ENCODE peak calls at places on chromosomes 6 and 20, in five cellular contexts. One of them, this sample, is unnamed.

GRCh38 chr20:998431-998830 is 3.7 kb downstream of the RSPO4 start:
- DNase-seq in fibroblast of lung: no peak
- DNase-seq in neural progenitor cell: no peak
- DNase-seq in DND-41: no peak
- DNase-seq in coronary artery: no peak
- DNase-seq in this sample: no peak

GRCh38 chr6:62891065-62891647 is 320.1 kb upstream of the FKBP1C start:
- DNase-seq in fibroblast of lung: no peak
- DNase-seq in neural progenitor cell: peak
- DNase-seq in DND-41: no peak
- DNase-seq in coronary artery: no peak
- DNase-seq in this sample: no peak

GRCh38 chr20:3753098-3753497 is 14.5 kb downstream of the ADISSP start:
- DNase-seq in fibroblast of lung: peak
- DNase-seq in neural progenitor cell: peak
- DNase-seq in DND-41: peak
- DNase-seq in coronary artery: no peak
- DNase-seq in this sample: peak

GRCh38 chr20:61951695-61952533 is 113.8 kb downstream of the TAF4 start:
- DNase-seq in fibroblast of lung: peak
- DNase-seq in neural progenitor cell: peak
- DNase-seq in DND-41: peak
- DNase-seq in coronary artery: no peak
- DNase-seq in this sample: no peak

GRCh38 chr6:41224800-41225199 is 3.3 kb upstream of the TREML4 start:
- DNase-seq in fibroblast of lung: no peak
- DNase-seq in neural progenitor cell: no peak
- DNase-seq in DND-41: no peak
- DNase-seq in coronary artery: no peak
- DNase-seq in this sample: no peak

GRCh38 chr6:106519460-106520394 is 109.6 kb downstream of the RTN4IP1 start:
- DNase-seq in fibroblast of lung: peak
- DNase-seq in neural progenitor cell: no peak
- DNase-seq in DND-41: peak
- DNase-seq in coronary artery: no peak
- DNase-seq in this sample: peak

GRCh38 chr6:16372029-16372776 is 133.8 kb downstream of the GMPR start:
- DNase-seq in fibroblast of lung: no peak
- DNase-seq in neural progenitor cell: no peak
- DNase-seq in DND-41: no peak
- DNase-seq in coronary artery: no peak
- DNase-seq in this sample: no peak

GRCh38 chr20:61865353-61865752 is 200.3 kb downstream of the TAF4 start:
- DNase-seq in fibroblast of lung: no peak
- DNase-seq in neural progenitor cell: no peak
- DNase-seq in DND-41: no peak
- DNase-seq in coronary artery: no peak
- DNase-seq in this sample: no peak

GRCh38 chr6:4973972-4974885 is 29.6 kb downstream of the RPP40 start:
- DNase-seq in fibroblast of lung: peak
- DNase-seq in neural progenitor cell: peak
- DNase-seq in DND-41: no peak
- DNase-seq in coronary artery: peak
- DNase-seq in this sample: peak

GRCh38 chr6:116370717-116371383 is at the start of gene DSE:
- DNase-seq in fibroblast of lung: peak
- DNase-seq in neural progenitor cell: peak
- DNase-seq in DND-41: peak
- DNase-seq in coronary artery: peak
- DNase-seq in this sample: peak

GRCh38 chr6:82878812-82879211 is 186.8 kb downstream of the UBE3D start:
- DNase-seq in fibroblast of lung: peak
- DNase-seq in neural progenitor cell: no peak
- DNase-seq in DND-41: no peak
- DNase-seq in coronary artery: no peak
- DNase-seq in this sample: peak

GRCh38 chr6:135995160-135995898 is 143.8 kb downstream of the PDE7B start:
- DNase-seq in fibroblast of lung: peak
- DNase-seq in neural progenitor cell: no peak
- DNase-seq in DND-41: no peak
- DNase-seq in coronary artery: no peak
- DNase-seq in this sample: peak

GRCh38 chr6:25169551-25170335 is 109.4 kb upstream of the CARMIL1 start:
- DNase-seq in fibroblast of lung: peak
- DNase-seq in neural progenitor cell: no peak
- DNase-seq in DND-41: no peak
- DNase-seq in coronary artery: no peak
- DNase-seq in this sample: peak

GRCh38 chr6:113068569-113068968 is 721.4 kb downstream of the RFPL4B start:
- DNase-seq in fibroblast of lung: no peak
- DNase-seq in neural progenitor cell: no peak
- DNase-seq in DND-41: no peak
- DNase-seq in coronary artery: no peak
- DNase-seq in this sample: no peak

GRCh38 chr6:151317206-151317994 is 74.0 kb downstream of the ZBTB2 start:
- DNase-seq in fibroblast of lung: peak
- DNase-seq in neural progenitor cell: no peak
- DNase-seq in DND-41: no peak
- DNase-seq in coronary artery: no peak
- DNase-seq in this sample: peak

GRCh38 chr6:158060447-158061360 is 79.0 kb downstream of the SYNJ2 start:
- DNase-seq in fibroblast of lung: peak
- DNase-seq in neural progenitor cell: no peak
- DNase-seq in DND-41: no peak
- DNase-seq in coronary artery: peak
- DNase-seq in this sample: peak

GRCh38 chr6:22095886-22096285 is 200.9 kb downstream of the PRL start:
- DNase-seq in fibroblast of lung: peak
- DNase-seq in neural progenitor cell: no peak
- DNase-seq in DND-41: no peak
- DNase-seq in coronary artery: no peak
- DNase-seq in this sample: no peak

GRCh38 chr20:4043801-4044200 is 28.4 kb upstream of the RNF24 start:
- DNase-seq in fibroblast of lung: no peak
- DNase-seq in neural progenitor cell: no peak
- DNase-seq in DND-41: no peak
- DNase-seq in coronary artery: no peak
- DNase-seq in this sample: no peak

GRCh38 chr6:149988550-149989336 is 25.0 kb downstream of the ULBP1 start:
- DNase-seq in fibroblast of lung: no peak
- DNase-seq in neural progenitor cell: no peak
- DNase-seq in DND-41: no peak
- DNase-seq in coronary artery: no peak
- DNase-seq in this sample: no peak

GRCh38 chr6:167247814-167248595 is 43.1 kb upstream of the UNC93A start:
- DNase-seq in fibroblast of lung: no peak
- DNase-seq in neural progenitor cell: no peak
- DNase-seq in DND-41: no peak
- DNase-seq in coronary artery: no peak
- DNase-seq in this sample: no peak

GRCh38 chr20:1299522-1299921 is 29.4 kb downstream of the SDCBP2 start:
- DNase-seq in fibroblast of lung: no peak
- DNase-seq in neural progenitor cell: peak
- DNase-seq in DND-41: peak
- DNase-seq in coronary artery: no peak
- DNase-seq in this sample: no peak

GRCh38 chr6:136920858-136921520 is 1.1 kb upstream of the SLC35D3 start:
- DNase-seq in fibroblast of lung: peak
- DNase-seq in neural progenitor cell: peak
- DNase-seq in DND-41: no peak
- DNase-seq in coronary artery: no peak
- DNase-seq in this sample: no peak

GRCh38 chr6:110357298-110357695 is 852 bp downstream of the METTL24 start:
- DNase-seq in fibroblast of lung: no peak
- DNase-seq in neural progenitor cell: no peak
- DNase-seq in DND-41: no peak
- DNase-seq in coronary artery: no peak
- DNase-seq in this sample: no peak

GRCh38 chr6:12355354-12355753 is 65.2 kb downstream of the EDN1 start:
- DNase-seq in fibroblast of lung: no peak
- DNase-seq in neural progenitor cell: no peak
- DNase-seq in DND-41: no peak
- DNase-seq in coronary artery: no peak
- DNase-seq in this sample: no peak

GRCh38 chr20:44324343-44324742 is 12.5 kb upstream of the R3HDML start:
- DNase-seq in fibroblast of lung: no peak
- DNase-seq in neural progenitor cell: peak
- DNase-seq in DND-41: no peak
- DNase-seq in coronary artery: no peak
- DNase-seq in this sample: no peak

GRCh38 chr6:41747256-41748101 is at the start of gene PGC:
- DNase-seq in fibroblast of lung: no peak
- DNase-seq in neural progenitor cell: no peak
- DNase-seq in DND-41: no peak
- DNase-seq in coronary artery: no peak
- DNase-seq in this sample: no peak

GRCh38 chr6:158655569-158656450 is 6.0 kb downstream of the SYTL3 start:
- DNase-seq in fibroblast of lung: no peak
- DNase-seq in neural progenitor cell: no peak
- DNase-seq in DND-41: no peak
- DNase-seq in coronary artery: no peak
- DNase-seq in this sample: no peak

GRCh38 chr6:141598487-141598886 is 534.2 kb upstream of the GJE1 start:
- DNase-seq in fibroblast of lung: peak
- DNase-seq in neural progenitor cell: no peak
- DNase-seq in DND-41: no peak
- DNase-seq in coronary artery: no peak
- DNase-seq in this sample: peak

GRCh38 chr6:126210398-126211075 is 129.4 kb upstream of the CENPW start:
- DNase-seq in fibroblast of lung: peak
- DNase-seq in neural progenitor cell: no peak
- DNase-seq in DND-41: no peak
- DNase-seq in coronary artery: no peak
- DNase-seq in this sample: peak

GRCh38 chr20:33732166-33732970 is 572 bp downstream of the ZNF341 start:
- DNase-seq in fibroblast of lung: peak
- DNase-seq in neural progenitor cell: no peak
- DNase-seq in DND-41: peak
- DNase-seq in coronary artery: no peak
- DNase-seq in this sample: peak

GRCh38 chr6:165701005-165701404 is 38.0 kb upstream of the PDE10A start:
- DNase-seq in fibroblast of lung: peak
- DNase-seq in neural progenitor cell: no peak
- DNase-seq in DND-41: no peak
- DNase-seq in coronary artery: no peak
- DNase-seq in this sample: no peak

GRCh38 chr6:4308354-4308753 is 173.0 kb upstream of the ECI2 start:
- DNase-seq in fibroblast of lung: no peak
- DNase-seq in neural progenitor cell: no peak
- DNase-seq in DND-41: no peak
- DNase-seq in coronary artery: no peak
- DNase-seq in this sample: no peak

GRCh38 chr6:131948221-131948661 is 2.9 kb downstream of the CCN2 start:
- DNase-seq in fibroblast of lung: peak
- DNase-seq in neural progenitor cell: no peak
- DNase-seq in DND-41: no peak
- DNase-seq in coronary artery: no peak
- DNase-seq in this sample: no peak
- H3K4me3 ChIP-seq in fibroblast of lung: peak
- H3K4me3 ChIP-seq in neural progenitor cell: peak
- H3K4me3 ChIP-seq in DND-41: no peak
- H3K4me3 ChIP-seq in coronary artery: peak
- H3K4me3 ChIP-seq in this sample: peak

DNA sequence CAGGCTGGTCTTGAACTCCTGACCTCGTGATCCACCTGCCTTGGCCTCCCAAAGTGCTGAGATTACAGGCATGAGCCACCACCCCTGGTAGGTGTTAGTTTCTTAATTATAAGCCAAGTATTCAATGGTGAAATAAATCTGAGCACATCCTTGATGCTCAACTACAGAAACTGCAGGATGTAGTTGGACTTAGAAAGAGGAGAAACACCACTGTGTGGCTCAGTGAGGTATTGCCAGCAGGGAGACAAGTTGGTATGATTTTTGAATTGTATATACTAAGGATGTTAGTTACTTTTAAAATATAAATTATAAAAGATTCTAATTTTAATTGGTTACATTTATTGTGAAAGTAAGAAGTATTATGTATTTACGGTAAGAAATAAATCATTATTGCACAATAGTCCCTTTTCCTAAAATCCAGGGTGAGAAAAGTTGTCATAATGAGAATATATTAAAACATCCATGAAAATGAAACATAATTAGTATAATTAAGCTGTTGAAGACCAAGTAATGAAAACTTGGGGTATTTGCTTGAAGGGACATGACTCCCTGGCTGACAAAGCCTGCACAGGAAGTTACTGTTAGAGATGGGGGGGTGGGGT is 17.6 kb downstream of the SLC18B1 start:
- DNase-seq in fibroblast of lung: peak
- DNase-seq in neural progenitor cell: peak
- DNase-seq in DND-41: no peak
- DNase-seq in coronary artery: no peak
- DNase-seq in this sample: peak
- TF ChIP-seq CTCF in fibroblast of lung: peak
- TF ChIP-seq CTCF in neural progenitor cell: peak
- TF ChIP-seq CTCF in DND-41: peak
- TF ChIP-seq CTCF in coronary artery: peak
- TF ChIP-seq CTCF in this sample: peak

DNA sequence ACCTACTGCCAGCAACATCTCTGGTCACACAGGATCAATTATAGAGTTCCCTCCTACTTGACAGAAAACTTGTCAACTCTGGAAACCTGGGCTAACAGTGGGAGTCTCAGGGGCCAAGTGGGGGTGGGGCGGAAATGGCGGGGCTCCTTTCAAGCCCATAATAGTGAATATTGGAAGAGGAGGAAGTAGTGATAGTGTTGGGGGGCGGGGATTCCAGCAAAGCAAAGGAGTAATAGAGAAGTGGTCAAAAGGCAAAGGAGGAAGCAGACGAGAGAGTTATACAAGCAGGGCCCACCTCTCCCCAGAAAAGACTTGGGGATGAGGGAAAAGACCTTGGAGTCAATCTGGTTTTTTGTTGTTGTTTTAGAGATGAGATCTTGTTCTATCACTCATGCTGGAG is 2.1 kb downstream of the DEF6 start:
- DNase-seq in fibroblast of lung: no peak
- DNase-seq in neural progenitor cell: no peak
- DNase-seq in DND-41: no peak
- DNase-seq in coronary artery: no peak
- DNase-seq in this sample: no peak
- H3K4me3 ChIP-seq in fibroblast of lung: no peak
- H3K4me3 ChIP-seq in neural progenitor cell: no peak
- H3K4me3 ChIP-seq in DND-41: no peak
- H3K4me3 ChIP-seq in coronary artery: no peak
- H3K4me3 ChIP-seq in this sample: no peak

GRCh38 chr20:46551508-46552280 is 1.2 kb upstream of the OCSTAMP start:
- DNase-seq in fibroblast of lung: no peak
- DNase-seq in neural progenitor cell: peak
- DNase-seq in DND-41: no peak
- DNase-seq in coronary artery: no peak
- DNase-seq in this sample: no peak

GRCh38 chr20:46550441-46550840 is at the start of gene OCSTAMP:
- DNase-seq in fibroblast of lung: no peak
- DNase-seq in neural progenitor cell: no peak
- DNase-seq in DND-41: no peak
- DNase-seq in coronary artery: no peak
- DNase-seq in this sample: no peak

GRCh38 chr20:46547995-46548394 is 2.5 kb downstream of the OCSTAMP start:
- DNase-seq in fibroblast of lung: no peak
- DNase-seq in neural progenitor cell: no peak
- DNase-seq in DND-41: no peak
- DNase-seq in coronary artery: no peak
- DNase-seq in this sample: no peak

GRCh38 chr20:46548688-46549087 is 1.8 kb downstream of the OCSTAMP start:
- DNase-seq in fibroblast of lung: no peak
- DNase-seq in neural progenitor cell: no peak
- DNase-seq in DND-41: no peak
- DNase-seq in coronary artery: no peak
- DNase-seq in this sample: no peak

GRCh38 chr20:46549188-46549967 is 1.1 kb downstream of the OCSTAMP start:
- DNase-seq in fibroblast of lung: no peak
- DNase-seq in neural progenitor cell: no peak
- DNase-seq in DND-41: no peak
- DNase-seq in coronary artery: no peak
- DNase-seq in this sample: no peak
- TF ChIP-seq CTCF in fibroblast of lung: no peak
- TF ChIP-seq CTCF in neural progenitor cell: no peak
- TF ChIP-seq CTCF in DND-41: no peak
- TF ChIP-seq CTCF in coronary artery: no peak
- TF ChIP-seq CTCF in this sample: no peak

This sample was measured in foreskin fibroblast.